ENCODE peak calls at places on chromosomes 6 and 20, in four cellular contexts. One of them, this sample, is unnamed.

GRCh38 chr20:40493071-40493470 is 196.0 kb downstream of the MAFB start:
- DNase-seq in A549: no peak
- DNase-seq in GM12878: no peak
- DNase-seq in HepG2: no peak
- DNase-seq in this sample: no peak

GRCh38 chr6:82589509-82590206 is 226.0 kb downstream of the TPBG start:
- DNase-seq in A549: peak; percentile 67
- DNase-seq in GM12878: peak; percentile 60
- DNase-seq in HepG2: peak; percentile 3
- DNase-seq in this sample: no peak

GRCh38 chr20:16279320-16279719 is 293.9 kb downstream of the KIF16B start:
- DNase-seq in A549: peak; percentile 31
- DNase-seq in GM12878: no peak
- DNase-seq in HepG2: peak; percentile 43
- DNase-seq in this sample: no peak

GRCh38 chr20:8152183-8152582 is 20.1 kb downstream of the PLCB1 start:
- DNase-seq in A549: no peak
- DNase-seq in GM12878: no peak
- DNase-seq in HepG2: no peak
- DNase-seq in this sample: no peak

GRCh38 chr6:8608737-8609136 is 173.4 kb upstream of the SLC35B3 start:
- DNase-seq in A549: no peak
- DNase-seq in GM12878: no peak
- DNase-seq in HepG2: no peak
- DNase-seq in this sample: no peak

GRCh38 chr20:38208088-38208487 is 43.0 kb upstream of the TGM2 start:
- DNase-seq in A549: no peak
- DNase-seq in GM12878: no peak
- DNase-seq in HepG2: no peak
- DNase-seq in this sample: no peak

GRCh38 chr6:116060572-116061283 is at the start of gene FRK:
- DNase-seq in A549: peak; percentile 87
- DNase-seq in GM12878: no peak
- DNase-seq in HepG2: peak; percentile 93
- DNase-seq in this sample: no peak

GRCh38 chr6:36985963-36986703 is at the start of gene MTCH1:
- DNase-seq in A549: peak; percentile 81
- DNase-seq in GM12878: peak; percentile 43
- DNase-seq in HepG2: peak; percentile 81
- DNase-seq in this sample: peak; percentile 98

GRCh38 chr6:125867483-125867935 is 76.7 kb downstream of the NCOA7 start:
- DNase-seq in A549: peak; percentile 37
- DNase-seq in GM12878: no peak
- DNase-seq in HepG2: peak; percentile 24
- DNase-seq in this sample: no peak

GRCh38 chr6:168025831-168026325 is 28.4 kb downstream of the KIF25 start:
- DNase-seq in A549: no peak
- DNase-seq in GM12878: no peak
- DNase-seq in HepG2: no peak
- DNase-seq in this sample: no peak

GRCh38 chr20:45993197-45993951 is 15.3 kb upstream of the MMP9 start:
- DNase-seq in A549: peak; percentile 88
- DNase-seq in GM12878: no peak
- DNase-seq in HepG2: peak; percentile 56
- DNase-seq in this sample: no peak

GRCh38 chr20:61712632-61713031 is 353.0 kb downstream of the TAF4 start:
- DNase-seq in A549: no peak
- DNase-seq in GM12878: no peak
- DNase-seq in HepG2: no peak
- DNase-seq in this sample: no peak

GRCh38 chr6:38221236-38221635 is 401.7 kb downstream of the ZFAND3 start:
- DNase-seq in A549: no peak
- DNase-seq in GM12878: no peak
- DNase-seq in HepG2: no peak
- DNase-seq in this sample: no peak

GRCh38 chr6:135458051-135458450 is 39.5 kb downstream of the AHI1 start:
- DNase-seq in A549: no peak
- DNase-seq in GM12878: no peak
- DNase-seq in HepG2: no peak
- DNase-seq in this sample: no peak

GRCh38 chr20:33893314-33893713 is 82.2 kb downstream of the CHMP4B start:
- DNase-seq in A549: no peak
- DNase-seq in GM12878: no peak
- DNase-seq in HepG2: no peak
- DNase-seq in this sample: no peak

GRCh38 chr6:94052754-94053153 is 633.4 kb upstream of the EPHA7 start:
- DNase-seq in A549: peak; percentile 30
- DNase-seq in GM12878: no peak
- DNase-seq in HepG2: no peak
- DNase-seq in this sample: no peak

GRCh38 chr20:61287583-61287982 is 35.5 kb downstream of the CDH4 start:
- DNase-seq in A549: no peak
- DNase-seq in GM12878: no peak
- DNase-seq in HepG2: no peak
- DNase-seq in this sample: no peak

GRCh38 chr20:40584128-40584819 is 104.8 kb downstream of the MAFB start:
- DNase-seq in A549: no peak
- DNase-seq in GM12878: no peak
- DNase-seq in HepG2: no peak
- DNase-seq in this sample: no peak

DNA sequence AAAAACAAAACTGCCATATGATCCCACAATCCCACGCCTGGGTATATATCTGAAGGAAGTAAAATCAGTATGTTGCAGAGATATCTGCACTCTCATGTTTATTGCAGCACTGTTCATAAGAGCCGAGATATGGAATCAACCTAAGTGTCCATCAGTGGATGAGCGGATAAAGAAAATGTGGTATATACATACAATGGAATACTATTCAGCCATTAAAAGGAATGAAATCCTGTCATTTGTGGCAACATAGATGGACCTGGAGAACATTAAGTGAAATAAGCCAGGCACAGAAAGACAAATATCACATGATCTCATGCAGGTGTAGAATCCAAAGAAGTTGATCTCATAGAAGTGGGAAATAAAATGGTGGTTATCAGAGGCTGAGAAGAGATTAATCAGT is 3.1 kb upstream of the ECHDC1 start:
- DNase-seq in A549: no peak
- DNase-seq in GM12878: no peak
- DNase-seq in HepG2: no peak
- DNase-seq in this sample: no peak
- TF ChIP-seq CHD4 in A549: no peak
- TF ChIP-seq CHD4 in GM12878: no peak
- TF ChIP-seq CHD4 in HepG2: no peak
- TF ChIP-seq CHD4 in this sample: no peak

GRCh38 chr6:137046871-137047412 is 2.2 kb upstream of the IL20RA start:
- DNase-seq in A549: no peak
- DNase-seq in GM12878: no peak
- DNase-seq in HepG2: no peak
- DNase-seq in this sample: no peak

GRCh38 chr6:137045221-137045789 is 540 bp upstream of the IL20RA start:
- DNase-seq in A549: no peak
- DNase-seq in GM12878: no peak
- DNase-seq in HepG2: no peak
- DNase-seq in this sample: no peak

GRCh38 chr6:137043710-137044365 is 927 bp downstream of the IL20RA start:
- DNase-seq in A549: peak; percentile 16
- DNase-seq in GM12878: no peak
- DNase-seq in HepG2: no peak
- DNase-seq in this sample: no peak

GRCh38 chr6:137040393-137040792 is 4.4 kb downstream of the IL20RA start:
- DNase-seq in A549: no peak
- DNase-seq in GM12878: no peak
- DNase-seq in HepG2: no peak
- DNase-seq in this sample: no peak

DNA sequence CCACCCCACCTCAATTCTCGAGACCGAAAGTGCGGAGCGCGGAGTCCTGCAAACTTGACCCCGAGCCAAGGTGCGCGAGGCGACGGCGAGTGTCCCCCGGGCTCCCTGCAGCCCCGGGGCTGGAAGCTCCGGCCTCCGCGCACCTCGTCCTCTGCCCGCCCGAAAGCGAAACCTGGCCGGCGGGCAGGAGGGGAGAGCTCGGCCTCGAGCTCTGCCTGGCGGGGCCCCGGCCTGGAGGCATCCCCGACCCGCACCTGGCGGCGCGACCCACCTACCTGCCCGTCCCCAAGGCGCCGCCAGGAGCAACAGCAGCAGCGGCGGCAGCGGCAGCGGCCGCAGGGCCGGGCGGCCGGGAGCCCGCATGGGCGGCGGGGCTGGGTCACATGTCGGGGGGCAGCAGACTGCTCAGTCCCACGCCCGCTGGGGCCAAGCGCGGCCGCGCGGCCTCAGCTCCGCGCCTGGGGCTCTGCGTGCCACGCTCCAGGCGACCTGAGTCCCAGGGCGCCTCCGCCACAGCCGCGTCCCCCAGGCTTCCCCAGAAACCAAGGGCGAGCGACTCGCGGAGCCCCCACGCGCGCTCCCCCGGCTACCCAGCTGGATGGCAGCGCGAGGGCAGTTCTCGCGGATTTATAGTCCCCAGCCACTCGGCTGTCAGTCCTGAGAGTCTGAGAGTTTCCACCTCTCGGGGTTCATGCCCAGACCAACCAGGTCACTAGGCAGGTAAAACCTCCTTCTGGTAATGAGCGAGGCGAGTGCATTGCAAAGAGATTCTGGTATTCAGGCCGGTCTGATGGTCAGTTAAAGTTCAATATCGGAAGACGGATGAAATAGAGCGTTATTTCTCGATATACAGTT is at the start of gene IL20RA:
- DNase-seq in A549: no peak
- DNase-seq in GM12878: no peak
- DNase-seq in HepG2: no peak
- DNase-seq in this sample: no peak
- TF ChIP-seq CTCF in A549: no peak
- TF ChIP-seq CTCF in GM12878: no peak
- TF ChIP-seq CTCF in HepG2: no peak
- TF ChIP-seq CTCF in this sample: no peak

GRCh38 chr20:52958206-52958605 is 14.0 kb upstream of the TSHZ2 start:
- DNase-seq in A549: no peak
- DNase-seq in GM12878: no peak
- DNase-seq in HepG2: no peak
- DNase-seq in this sample: no peak

GRCh38 chr20:52954849-52955248 is 17.3 kb upstream of the TSHZ2 start:
- DNase-seq in A549: no peak
- DNase-seq in GM12878: no peak
- DNase-seq in HepG2: no peak
- DNase-seq in this sample: no peak

GRCh38 chr20:52962183-52962582 is 10.0 kb upstream of the TSHZ2 start:
- DNase-seq in A549: no peak
- DNase-seq in GM12878: no peak
- DNase-seq in HepG2: no peak
- DNase-seq in this sample: no peak

GRCh38 chr20:52959125-52959524 is 13.0 kb upstream of the TSHZ2 start:
- DNase-seq in A549: peak; percentile 20
- DNase-seq in GM12878: no peak
- DNase-seq in HepG2: peak; percentile 42
- DNase-seq in this sample: peak; percentile 47
- TF ChIP-seq CHD4 in A549: no peak
- TF ChIP-seq CHD4 in GM12878: no peak
- TF ChIP-seq CHD4 in HepG2: no peak
- TF ChIP-seq CHD4 in this sample: no peak

DNA sequence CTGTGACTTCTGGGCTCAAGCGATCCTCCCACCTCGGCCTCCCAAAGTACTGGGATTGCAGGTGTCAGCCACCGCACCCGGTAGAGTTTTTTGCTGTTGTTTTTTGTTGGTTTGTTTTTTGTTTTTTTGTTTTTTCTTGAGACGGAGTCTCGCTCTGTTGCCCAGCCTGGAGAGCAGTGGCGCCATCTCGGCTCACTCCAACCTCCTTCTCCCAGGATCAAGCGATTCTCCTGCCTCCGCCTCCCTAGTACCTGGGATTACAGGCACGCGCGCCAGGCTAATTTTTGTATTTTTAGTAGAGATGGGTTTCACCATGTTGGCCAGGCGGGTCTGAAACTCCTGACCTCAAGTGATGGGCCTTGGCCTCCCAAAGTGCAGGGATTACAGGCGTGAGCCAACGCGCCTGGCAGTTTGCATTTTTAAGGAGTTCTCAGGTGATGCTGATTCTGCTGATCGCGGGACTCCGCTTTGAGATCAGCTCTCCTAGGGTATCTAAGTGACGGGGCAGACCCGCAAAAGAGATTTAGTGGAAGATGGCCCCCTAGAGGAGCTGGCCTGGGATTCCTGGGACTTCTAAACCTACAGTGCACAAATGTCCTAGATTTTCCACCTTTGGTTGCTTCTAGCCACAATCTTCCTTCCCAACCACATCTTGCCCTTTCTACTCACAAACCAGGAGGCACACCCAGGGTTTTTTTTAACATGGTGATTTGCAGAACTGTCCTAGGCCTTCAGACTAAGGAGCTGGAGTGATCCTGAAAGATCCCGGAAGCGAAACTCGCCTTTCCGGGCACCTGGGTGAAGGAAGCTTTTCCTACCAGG is 45.2 kb downstream of the DPPA5 start:
- DNase-seq in A549: peak; percentile 35
- DNase-seq in GM12878: no peak
- DNase-seq in HepG2: no peak
- DNase-seq in this sample: peak; percentile 52
- TF ChIP-seq CTCF in A549: no peak
- TF ChIP-seq CTCF in GM12878: no peak
- TF ChIP-seq CTCF in HepG2: no peak
- TF ChIP-seq CTCF in this sample: peak; percentile 42

GRCh38 chr6:88631830-88632229 is 331.6 kb downstream of the RNGTT start:
- DNase-seq in A549: no peak
- DNase-seq in GM12878: no peak
- DNase-seq in HepG2: no peak
- DNase-seq in this sample: no peak

GRCh38 chr6:88626460-88626859 is 337.0 kb downstream of the RNGTT start:
- DNase-seq in A549: no peak
- DNase-seq in GM12878: no peak
- DNase-seq in HepG2: no peak
- DNase-seq in this sample: no peak

GRCh38 chr6:88633782-88634181 is 329.6 kb downstream of the RNGTT start:
- DNase-seq in A549: no peak
- DNase-seq in GM12878: no peak
- DNase-seq in HepG2: no peak
- DNase-seq in this sample: no peak

DNA sequence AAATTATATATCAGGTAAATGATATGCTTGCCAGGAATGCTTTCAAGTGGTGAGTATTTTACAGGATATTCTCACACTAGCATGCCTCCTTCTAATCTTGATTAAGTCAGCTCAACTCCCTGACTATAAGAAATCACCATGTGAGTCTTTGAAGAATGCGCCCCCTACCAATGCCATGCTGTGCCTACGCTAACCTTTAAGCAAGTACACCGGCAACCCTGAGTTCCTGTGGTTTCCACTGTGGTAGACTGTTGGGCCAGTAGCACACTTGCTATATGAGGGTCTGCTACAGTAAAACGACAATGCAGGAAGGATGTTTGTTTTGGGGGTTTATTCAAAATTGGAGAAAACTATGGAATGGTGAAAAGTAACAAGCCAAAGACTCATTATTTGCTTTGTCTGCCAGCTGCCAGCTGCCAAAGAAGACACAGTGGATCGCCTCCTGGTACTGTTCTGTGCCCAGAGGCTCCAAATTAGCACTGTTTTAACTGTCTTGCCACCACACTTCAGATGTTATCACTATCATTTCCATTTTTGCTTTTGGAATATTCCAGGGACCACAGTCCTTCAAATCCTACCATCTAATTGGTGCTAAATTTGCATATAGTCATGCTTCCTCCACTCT is 333.5 kb downstream of the RNGTT start:
- DNase-seq in A549: peak; percentile 10
- DNase-seq in GM12878: no peak
- DNase-seq in HepG2: no peak
- DNase-seq in this sample: no peak
- TF ChIP-seq CHD4 in A549: no peak
- TF ChIP-seq CHD4 in GM12878: no peak
- TF ChIP-seq CHD4 in HepG2: no peak
- TF ChIP-seq CHD4 in this sample: no peak

This sample was measured in K562.